ENCODE peak calls at places on chromosome 16, in five cellular contexts. One of them, this sample, is unnamed.

GRCh38 chr16:71709231-71709781 is 15.2 kb downstream of the PHLPP2 start:
- DNase-seq in substantia nigra: no peak
- DNase-seq in GM19239: no peak
- DNase-seq in effector memory CD8-positive, alpha-beta T cell: no peak
- DNase-seq in left kidney: no peak
- DNase-seq in this sample: no peak

GRCh38 chr16:4500283-4500682 is 24.1 kb downstream of the HMOX2 start:
- DNase-seq in effector memory CD8-positive, alpha-beta T cell: no peak
- DNase-seq in substantia nigra: no peak
- DNase-seq in left kidney: no peak
- DNase-seq in GM19239: no peak
- DNase-seq in this sample: no peak

GRCh38 chr16:72872966-72873365 is 175.0 kb downstream of the ZFHX3 start:
- DNase-seq in effector memory CD8-positive, alpha-beta T cell: no peak
- DNase-seq in substantia nigra: no peak
- DNase-seq in GM19239: no peak
- DNase-seq in left kidney: peak; percentile 58
- DNase-seq in this sample: no peak

GRCh38 chr16:5509794-5510193 is 412.2 kb upstream of the EEF2KMT start:
- DNase-seq in substantia nigra: no peak
- DNase-seq in left kidney: no peak
- DNase-seq in effector memory CD8-positive, alpha-beta T cell: no peak
- DNase-seq in GM19239: no peak
- DNase-seq in this sample: no peak

GRCh38 chr16:23148513-23149266 is 562 bp downstream of the USP31 start:
- DNase-seq in substantia nigra: peak; percentile 10
- DNase-seq in effector memory CD8-positive, alpha-beta T cell: peak; percentile 54
- DNase-seq in left kidney: peak; percentile 70
- DNase-seq in GM19239: peak; percentile 62
- DNase-seq in this sample: peak; percentile 43

GRCh38 chr16:2436110-2436509 is 6.9 kb downstream of the CCNF start:
- DNase-seq in effector memory CD8-positive, alpha-beta T cell: no peak
- DNase-seq in GM19239: no peak
- DNase-seq in left kidney: no peak
- DNase-seq in substantia nigra: no peak
- DNase-seq in this sample: no peak

GRCh38 chr16:89711601-89712475 is 8.9 kb downstream of the VPS9D1 start:
- DNase-seq in GM19239: peak; percentile 98
- DNase-seq in substantia nigra: no peak
- DNase-seq in effector memory CD8-positive, alpha-beta T cell: peak; percentile 63
- DNase-seq in left kidney: peak; percentile 82
- DNase-seq in this sample: peak; percentile 99

GRCh38 chr16:77675464-77676324 is 46.6 kb upstream of the NUDT7 start:
- DNase-seq in effector memory CD8-positive, alpha-beta T cell: peak; percentile 46
- DNase-seq in substantia nigra: no peak
- DNase-seq in left kidney: peak; percentile 91
- DNase-seq in GM19239: peak; percentile 56
- DNase-seq in this sample: peak; percentile 42

GRCh38 chr16:77214411-77215138 is 15.4 kb downstream of the SYCE1L start:
- DNase-seq in GM19239: no peak
- DNase-seq in substantia nigra: no peak
- DNase-seq in left kidney: no peak
- DNase-seq in effector memory CD8-positive, alpha-beta T cell: no peak
- DNase-seq in this sample: no peak

GRCh38 chr16:89847056-89847929 is 19.0 kb downstream of the SPIRE2 start:
- DNase-seq in GM19239: no peak
- DNase-seq in left kidney: peak; percentile 54
- DNase-seq in effector memory CD8-positive, alpha-beta T cell: no peak
- DNase-seq in substantia nigra: no peak
- DNase-seq in this sample: no peak

GRCh38 chr16:84086357-84086756 is 30.4 kb downstream of the MBTPS1 start:
- DNase-seq in effector memory CD8-positive, alpha-beta T cell: no peak
- DNase-seq in substantia nigra: no peak
- DNase-seq in left kidney: no peak
- DNase-seq in GM19239: no peak
- DNase-seq in this sample: no peak

GRCh38 chr16:3026609-3027487 is 3.0 kb downstream of the THOC6 start:
- DNase-seq in substantia nigra: no peak
- DNase-seq in effector memory CD8-positive, alpha-beta T cell: no peak
- DNase-seq in left kidney: no peak
- DNase-seq in GM19239: no peak
- DNase-seq in this sample: no peak

GRCh38 chr16:83733301-83733700 is 74.5 kb upstream of the HSBP1 start:
- DNase-seq in GM19239: no peak
- DNase-seq in effector memory CD8-positive, alpha-beta T cell: no peak
- DNase-seq in left kidney: peak; percentile 17
- DNase-seq in substantia nigra: no peak
- DNase-seq in this sample: no peak

GRCh38 chr16:53911506-53911905 is 207.6 kb downstream of the FTO start:
- DNase-seq in effector memory CD8-positive, alpha-beta T cell: no peak
- DNase-seq in substantia nigra: no peak
- DNase-seq in left kidney: peak; percentile 41
- DNase-seq in GM19239: no peak
- DNase-seq in this sample: no peak

GRCh38 chr16:73196670-73197069 is 148.7 kb upstream of the ZFHX3 start:
- DNase-seq in substantia nigra: no peak
- DNase-seq in left kidney: peak; percentile 84
- DNase-seq in effector memory CD8-positive, alpha-beta T cell: no peak
- DNase-seq in GM19239: peak; percentile 49
- DNase-seq in this sample: no peak

GRCh38 chr16:21169249-21169981 is 10.9 kb downstream of the LDAF1 start:
- DNase-seq in effector memory CD8-positive, alpha-beta T cell: no peak
- DNase-seq in left kidney: peak; percentile 16
- DNase-seq in GM19239: no peak
- DNase-seq in substantia nigra: no peak
- DNase-seq in this sample: no peak

GRCh38 chr16:80751167-80751566 is 53.2 kb downstream of the CDYL2 start:
- DNase-seq in substantia nigra: no peak
- DNase-seq in GM19239: no peak
- DNase-seq in effector memory CD8-positive, alpha-beta T cell: no peak
- DNase-seq in left kidney: peak; percentile 27
- DNase-seq in this sample: no peak

GRCh38 chr16:49350265-49351103 is 23.1 kb upstream of the C16orf78 start:
- DNase-seq in substantia nigra: no peak
- DNase-seq in effector memory CD8-positive, alpha-beta T cell: no peak
- DNase-seq in left kidney: peak; percentile 70
- DNase-seq in GM19239: peak; percentile 65
- DNase-seq in this sample: peak; percentile 69

GRCh38 chr16:23847938-23848337 is 12.2 kb downstream of the PRKCB start:
- DNase-seq in GM19239: no peak
- DNase-seq in substantia nigra: no peak
- DNase-seq in effector memory CD8-positive, alpha-beta T cell: peak; percentile 44
- DNase-seq in left kidney: no peak
- DNase-seq in this sample: no peak

GRCh38 chr16:49654425-49654824 is 201.5 kb downstream of the ZNF423 start:
- DNase-seq in left kidney: no peak
- DNase-seq in substantia nigra: no peak
- DNase-seq in effector memory CD8-positive, alpha-beta T cell: no peak
- DNase-seq in GM19239: no peak
- DNase-seq in this sample: no peak

GRCh38 chr16:50482271-50482670 is 65.9 kb upstream of the NKD1 start:
- DNase-seq in left kidney: no peak
- DNase-seq in substantia nigra: no peak
- DNase-seq in GM19239: no peak
- DNase-seq in effector memory CD8-positive, alpha-beta T cell: no peak
- DNase-seq in this sample: no peak

GRCh38 chr16:57949595-57950238 is 21.2 kb downstream of the CNGB1 start:
- DNase-seq in substantia nigra: no peak
- DNase-seq in effector memory CD8-positive, alpha-beta T cell: no peak
- DNase-seq in GM19239: no peak
- DNase-seq in left kidney: no peak
- DNase-seq in this sample: no peak

GRCh38 chr16:83245061-83245460 is 562.7 kb upstream of the HSBP1 start:
- DNase-seq in GM19239: no peak
- DNase-seq in left kidney: no peak
- DNase-seq in effector memory CD8-positive, alpha-beta T cell: no peak
- DNase-seq in substantia nigra: no peak
- DNase-seq in this sample: no peak

GRCh38 chr16:63005356-63005755 is 969.1 kb upstream of the CDH8 start:
- DNase-seq in substantia nigra: no peak
- DNase-seq in GM19239: no peak
- DNase-seq in effector memory CD8-positive, alpha-beta T cell: no peak
- DNase-seq in left kidney: no peak
- DNase-seq in this sample: no peak

GRCh38 chr16:70608516-70608915 is 37.8 kb upstream of the IL34 start:
- DNase-seq in effector memory CD8-positive, alpha-beta T cell: no peak
- DNase-seq in GM19239: no peak
- DNase-seq in left kidney: no peak
- DNase-seq in substantia nigra: no peak
- DNase-seq in this sample: no peak

GRCh38 chr16:4344659-4345438 is 6.3 kb downstream of the PAM16 start:
- DNase-seq in effector memory CD8-positive, alpha-beta T cell: no peak
- DNase-seq in substantia nigra: no peak
- DNase-seq in GM19239: no peak
- DNase-seq in left kidney: no peak
- DNase-seq in this sample: no peak

GRCh38 chr16:55001931-55002330 is 71.3 kb downstream of the IRX5 start:
- DNase-seq in substantia nigra: no peak
- DNase-seq in GM19239: no peak
- DNase-seq in effector memory CD8-positive, alpha-beta T cell: no peak
- DNase-seq in left kidney: no peak
- DNase-seq in this sample: no peak

This sample was measured in GM12892.